ENCODE peak calls at places on chromosomes 3 and 15, in ten cellular contexts. H, C, W, L, O, A, Y, V, N and K are unnamed samples.

GRCh38 chr15:73985101-73985873 is 6.8 kb downstream of the STOML1 start:
- DNase-seq in H (no peak), C (no peak), W (peak; percentile 58), L (peak; percentile 78), O (no peak), A (no peak), Y (no peak), V (no peak), N (peak; percentile 35), K (no peak)

GRCh38 chr15:81303241-81304225 is 20.4 kb downstream of the STARD5 start:
- DNase-seq in H (no peak), C (no peak), W (peak; percentile 6), L (peak; percentile 70), O (peak; percentile 63), A (no peak), Y (no peak), V (no peak), N (peak; percentile 33), K (no peak)

GRCh38 chr15:29139540-29140459 is 129.8 kb downstream of the NSMCE3 start:
- DNase-seq in H (peak; percentile 48), C (peak; percentile 81), W (peak; percentile 40), L (peak; percentile 83), O (peak; percentile 83), A (peak; percentile 19), Y (peak; percentile 36), V (peak; percentile 40), N (peak; percentile 56), K (no peak)

GRCh38 chr15:31012455-31012854 is 21.0 kb upstream of the MTMR10 start:
- DNase-seq in H (no peak), C (no peak), W (no peak), L (no peak), O (no peak), A (no peak), Y (no peak), V (no peak), N (no peak), K (no peak)

GRCh38 chr15:26069204-26069603 is 206.1 kb upstream of the ATP10A start:
- DNase-seq in H (no peak), C (no peak), W (no peak), L (no peak), O (no peak), A (no peak), Y (no peak), V (no peak), N (no peak), K (no peak)

GRCh38 chr3:79030157-79030556 is 737.6 kb downstream of the ROBO1 start:
- DNase-seq in H (no peak), C (no peak), W (no peak), L (no peak), O (no peak), A (no peak), Y (no peak), V (no peak), N (no peak), K (no peak)

GRCh38 chr15:64246364-64247189 is 83.8 kb upstream of the PPIB start:
- DNase-seq in H (no peak), C (no peak), W (peak; percentile 93), L (no peak), O (peak; percentile 34), A (peak; percentile 46), Y (peak; percentile 83), V (no peak), N (no peak), K (peak; percentile 33)

GRCh38 chr3:118000219-118000618 is 1034.4 kb downstream of the IGSF11 start:
- DNase-seq in H (no peak), C (no peak), W (no peak), L (no peak), O (no peak), A (no peak), Y (no peak), V (no peak), N (no peak), K (no peak)

GRCh38 chr15:94119215-94119815 is 112.0 kb upstream of the MCTP2 start:
- DNase-seq in H (no peak), C (peak; percentile 16), W (no peak), L (no peak), O (peak; percentile 12), A (no peak), Y (no peak), V (no peak), N (no peak), K (no peak)

GRCh38 chr15:94125131-94125530 is 106.2 kb upstream of the MCTP2 start:
- DNase-seq in H (no peak), C (no peak), W (peak; percentile 10), L (no peak), O (no peak), A (no peak), Y (no peak), V (no peak), N (no peak), K (no peak)

GRCh38 chr15:94125698-94126097 is 105.7 kb upstream of the MCTP2 start:
- DNase-seq in H (no peak), C (no peak), W (no peak), L (no peak), O (no peak), A (no peak), Y (no peak), V (no peak), N (no peak), K (no peak)

DNA sequence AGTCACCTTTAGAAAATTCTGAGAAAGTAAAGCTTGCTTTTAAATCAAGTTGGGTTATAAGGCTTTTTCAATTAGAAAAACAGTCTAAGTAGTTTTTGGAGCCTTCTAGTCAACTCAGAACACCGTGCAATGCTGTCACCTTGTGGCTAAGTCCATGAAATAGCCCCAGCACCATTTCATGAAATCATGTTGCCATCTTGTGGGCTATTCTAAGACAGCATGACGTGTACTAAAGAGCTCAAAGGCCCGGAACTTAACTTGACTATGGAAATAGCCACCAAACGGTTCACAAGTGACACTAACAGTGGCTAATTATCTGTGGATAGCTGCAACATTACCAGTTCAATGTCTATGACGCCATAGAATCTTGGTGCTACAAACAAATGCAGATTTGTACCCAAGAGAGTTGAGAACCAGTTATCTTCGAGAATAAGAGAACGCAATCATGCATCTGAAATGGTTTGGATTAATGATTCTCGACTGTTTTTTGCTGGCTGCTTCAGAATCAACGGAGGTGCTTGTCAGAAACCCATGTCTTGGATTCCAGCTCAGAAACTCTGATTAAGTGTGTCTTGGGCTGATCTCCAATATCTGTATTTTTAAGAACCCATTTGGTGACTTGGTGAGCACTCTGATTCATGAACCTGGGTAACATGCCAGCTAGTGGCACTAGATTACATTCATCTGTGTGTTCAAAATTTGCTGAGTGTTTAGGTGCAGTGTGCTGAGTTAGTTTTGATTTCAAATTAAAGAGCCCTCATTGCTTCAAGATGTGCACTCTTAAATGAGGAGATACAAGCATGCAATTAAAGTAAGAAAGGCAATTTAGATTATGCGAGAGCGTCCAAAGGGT is 111.2 kb upstream of the MCTP2 start:
- DNase-seq in H (peak; percentile 53), C (peak; percentile 55), W (peak; percentile 87), L (no peak), O (peak; percentile 93), A (peak; percentile 69), Y (peak; percentile 81), V (peak; percentile 2), N (peak; percentile 58), K (no peak)
- TF ChIP-seq CTCF in H (peak; percentile 71), C (peak; percentile 97), W (peak; percentile 81), L (no peak), O (peak; percentile 100), A (peak; percentile 84), Y (peak; percentile 100), V (peak; percentile 66), N (peak; percentile 84), K (no peak)

DNA sequence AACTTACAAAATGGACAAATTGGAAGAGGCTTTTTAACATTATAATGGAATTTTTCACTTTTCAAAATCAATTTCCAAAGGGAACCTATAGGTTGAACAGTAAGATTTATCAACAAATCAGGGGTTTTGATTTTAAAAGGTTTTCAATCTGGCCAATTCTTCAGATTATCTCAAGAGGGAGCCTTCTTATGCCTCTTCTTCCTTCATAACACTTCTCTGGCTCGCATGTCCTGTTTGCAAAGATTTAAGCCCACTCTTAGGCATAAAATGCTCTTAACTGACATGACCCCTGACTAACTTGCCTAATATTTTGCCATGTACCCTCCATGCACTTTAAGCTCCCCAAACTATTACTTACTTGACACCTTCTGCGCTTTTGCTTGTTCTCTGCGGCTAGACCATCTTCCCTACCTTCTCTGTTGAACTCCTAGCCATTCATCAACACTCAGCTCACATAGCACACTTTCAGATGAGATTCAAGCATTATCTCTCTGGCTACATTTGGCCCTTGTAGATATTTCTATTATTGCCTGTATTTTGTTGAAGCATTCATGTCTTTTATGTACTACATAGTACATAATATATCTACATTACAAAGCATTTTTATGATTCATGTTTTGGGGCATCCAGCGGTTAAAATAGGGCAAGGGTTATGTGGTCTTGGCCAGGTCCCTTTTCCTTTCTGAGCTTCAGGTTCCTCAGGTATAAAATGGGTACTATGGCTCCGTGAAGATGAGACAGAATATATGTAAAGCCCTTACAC is 1.0 kb upstream of the ARIH1 start:
- DNase-seq in H (no peak), C (no peak), W (peak; percentile 54), L (no peak), O (no peak), A (no peak), Y (no peak), V (no peak), N (no peak), K (no peak)
- TF ChIP-seq CTCF in H (peak; percentile 30), C (no peak), W (peak; percentile 25), L (no peak), O (no peak), A (no peak), Y (no peak), V (no peak), N (no peak), K (no peak)

DNA sequence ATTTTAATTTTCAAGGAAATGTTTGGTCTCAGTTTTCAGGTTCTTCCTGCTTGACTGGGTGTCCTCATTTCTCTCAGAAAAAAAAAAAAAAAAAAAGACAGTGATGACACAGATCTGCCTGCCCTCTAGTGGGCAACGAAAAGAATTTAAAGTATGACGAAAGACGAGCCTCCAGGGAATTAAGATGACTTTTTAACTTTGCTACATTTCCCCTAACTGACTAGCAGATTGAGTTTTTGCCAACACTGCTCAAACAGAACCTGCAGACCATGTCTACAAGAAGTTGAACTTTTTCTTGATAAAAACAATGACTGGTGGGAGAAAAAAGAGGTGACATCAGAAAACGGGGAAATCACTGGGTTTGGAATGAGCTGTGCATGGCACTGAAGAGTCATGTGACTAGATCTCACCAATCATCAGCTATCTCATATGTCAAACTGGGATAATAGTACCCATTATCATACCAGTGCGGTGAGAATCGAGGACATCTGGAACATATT is 40.8 kb downstream of the EOMES start:
- DNase-seq in H (no peak), C (peak; percentile 22), W (peak; percentile 95), L (no peak), O (peak; percentile 91), A (peak; percentile 57), Y (peak; percentile 59), V (no peak), N (no peak), K (no peak)
- TF ChIP-seq CTCF in H (peak; percentile 84), C (peak; percentile 74), W (peak; percentile 53), L (no peak), O (peak; percentile 76), A (peak; percentile 33), Y (peak; percentile 77), V (peak; percentile 82), N (peak; percentile 67), K (peak; percentile 19)

GRCh38 chr3:69536306-69537020 is 150.6 kb upstream of the FRMD4B start:
- DNase-seq in H (no peak), C (no peak), W (no peak), L (no peak), O (peak; percentile 34), A (no peak), Y (no peak), V (no peak), N (no peak), K (no peak)

GRCh38 chr3:69532828-69533219 is 146.9 kb upstream of the FRMD4B start:
- DNase-seq in H (no peak), C (no peak), W (no peak), L (no peak), O (no peak), A (no peak), Y (no peak), V (no peak), N (no peak), K (no peak)

GRCh38 chr3:69531975-69532827 is 146.3 kb upstream of the FRMD4B start:
- DNase-seq in H (no peak), C (no peak), W (no peak), L (no peak), O (no peak), A (no peak), Y (no peak), V (no peak), N (no peak), K (no peak)

GRCh38 chr3:69530554-69530953 is 144.7 kb upstream of the FRMD4B start:
- DNase-seq in H (no peak), C (no peak), W (no peak), L (no peak), O (no peak), A (no peak), Y (no peak), V (no peak), N (no peak), K (no peak)

GRCh38 chr3:69535613-69536012 is 149.7 kb upstream of the FRMD4B start:
- DNase-seq in H (no peak), C (no peak), W (no peak), L (no peak), O (no peak), A (no peak), Y (no peak), V (no peak), N (no peak), K (no peak)
- TF ChIP-seq CTCF in H (no peak), C (no peak), W (no peak), L (no peak), O (peak; percentile 50), A (no peak), Y (no peak), V (no peak), N (no peak), K (no peak)